ENCODE peak calls at places on chromosomes 12 and 14, in eight cellular contexts. One of them, this sample, is unnamed.

GRCh38 chr12:26746315-26746714 is 86.7 kb downstream of the ITPR2 start:
- DNase-seq in CD8-positive, alpha-beta T cell: no peak
- DNase-seq in brain microvascular endothelial cell: peak
- DNase-seq in CD4-positive, alpha-beta T cell: no peak
- DNase-seq in body of pancreas: no peak
- DNase-seq in mesothelial cell of epicardium: no peak
- DNase-seq in breast epithelium: no peak
- DNase-seq in bronchial epithelial cell: peak
- DNase-seq in this sample: no peak

GRCh38 chr12:96098631-96099030 is 63.2 kb upstream of the LTA4H start:
- DNase-seq in CD8-positive, alpha-beta T cell: no peak
- DNase-seq in brain microvascular endothelial cell: no peak
- DNase-seq in CD4-positive, alpha-beta T cell: no peak
- DNase-seq in body of pancreas: no peak
- DNase-seq in mesothelial cell of epicardium: no peak
- DNase-seq in breast epithelium: no peak
- DNase-seq in bronchial epithelial cell: no peak
- DNase-seq in this sample: no peak

GRCh38 chr12:58537278-58537677 is 383.0 kb downstream of the LRIG3 start:
- DNase-seq in CD8-positive, alpha-beta T cell: no peak
- DNase-seq in brain microvascular endothelial cell: peak
- DNase-seq in CD4-positive, alpha-beta T cell: no peak
- DNase-seq in body of pancreas: no peak
- DNase-seq in mesothelial cell of epicardium: no peak
- DNase-seq in breast epithelium: no peak
- DNase-seq in bronchial epithelial cell: peak
- DNase-seq in this sample: no peak

GRCh38 chr12:88300931-88301330 is 158.8 kb downstream of the TMTC3 start:
- DNase-seq in CD8-positive, alpha-beta T cell: no peak
- DNase-seq in brain microvascular endothelial cell: no peak
- DNase-seq in CD4-positive, alpha-beta T cell: no peak
- DNase-seq in body of pancreas: no peak
- DNase-seq in mesothelial cell of epicardium: no peak
- DNase-seq in breast epithelium: no peak
- DNase-seq in bronchial epithelial cell: no peak
- DNase-seq in this sample: no peak

GRCh38 chr12:52687527-52688385 is 7.5 kb upstream of the KRT1 start:
- DNase-seq in CD8-positive, alpha-beta T cell: no peak
- DNase-seq in brain microvascular endothelial cell: no peak
- DNase-seq in CD4-positive, alpha-beta T cell: no peak
- DNase-seq in body of pancreas: no peak
- DNase-seq in mesothelial cell of epicardium: no peak
- DNase-seq in breast epithelium: peak
- DNase-seq in bronchial epithelial cell: peak
- DNase-seq in this sample: no peak

GRCh38 chr12:23503544-23503943 is 445.9 kb downstream of the SOX5 start:
- DNase-seq in CD8-positive, alpha-beta T cell: no peak
- DNase-seq in brain microvascular endothelial cell: no peak
- DNase-seq in CD4-positive, alpha-beta T cell: no peak
- DNase-seq in body of pancreas: no peak
- DNase-seq in mesothelial cell of epicardium: no peak
- DNase-seq in breast epithelium: no peak
- DNase-seq in bronchial epithelial cell: no peak
- DNase-seq in this sample: no peak

GRCh38 chr12:51822956-51823355 is 25.6 kb downstream of the FIGNL2 start:
- DNase-seq in CD8-positive, alpha-beta T cell: no peak
- DNase-seq in brain microvascular endothelial cell: no peak
- DNase-seq in CD4-positive, alpha-beta T cell: no peak
- DNase-seq in body of pancreas: peak
- DNase-seq in mesothelial cell of epicardium: no peak
- DNase-seq in breast epithelium: no peak
- DNase-seq in bronchial epithelial cell: no peak
- DNase-seq in this sample: no peak

GRCh38 chr12:168763-169525 is 45.0 kb downstream of the SLC6A12 start:
- DNase-seq in CD8-positive, alpha-beta T cell: no peak
- DNase-seq in brain microvascular endothelial cell: no peak
- DNase-seq in CD4-positive, alpha-beta T cell: no peak
- DNase-seq in body of pancreas: no peak
- DNase-seq in mesothelial cell of epicardium: no peak
- DNase-seq in breast epithelium: no peak
- DNase-seq in bronchial epithelial cell: no peak
- DNase-seq in this sample: no peak

GRCh38 chr12:47071241-47071852 is 8.1 kb upstream of the PCED1B start:
- DNase-seq in CD8-positive, alpha-beta T cell: no peak
- DNase-seq in brain microvascular endothelial cell: no peak
- DNase-seq in CD4-positive, alpha-beta T cell: no peak
- DNase-seq in body of pancreas: no peak
- DNase-seq in mesothelial cell of epicardium: no peak
- DNase-seq in breast epithelium: no peak
- DNase-seq in bronchial epithelial cell: no peak
- DNase-seq in this sample: no peak

GRCh38 chr12:56688129-56688845 is at the start of gene PTGES3:
- DNase-seq in CD8-positive, alpha-beta T cell: peak
- DNase-seq in brain microvascular endothelial cell: peak
- DNase-seq in CD4-positive, alpha-beta T cell: peak
- DNase-seq in body of pancreas: peak
- DNase-seq in mesothelial cell of epicardium: peak
- DNase-seq in breast epithelium: peak
- DNase-seq in bronchial epithelial cell: peak
- DNase-seq in this sample: peak

GRCh38 chr12:76529226-76529918 is 30.2 kb downstream of the OSBPL8 start:
- DNase-seq in CD8-positive, alpha-beta T cell: no peak
- DNase-seq in brain microvascular endothelial cell: no peak
- DNase-seq in CD4-positive, alpha-beta T cell: no peak
- DNase-seq in body of pancreas: no peak
- DNase-seq in mesothelial cell of epicardium: no peak
- DNase-seq in breast epithelium: no peak
- DNase-seq in bronchial epithelial cell: peak
- DNase-seq in this sample: no peak

GRCh38 chr14:71328183-71328582 is 420.9 kb downstream of the PCNX1 start:
- DNase-seq in CD8-positive, alpha-beta T cell: no peak
- DNase-seq in brain microvascular endothelial cell: no peak
- DNase-seq in CD4-positive, alpha-beta T cell: no peak
- DNase-seq in body of pancreas: no peak
- DNase-seq in mesothelial cell of epicardium: no peak
- DNase-seq in breast epithelium: no peak
- DNase-seq in bronchial epithelial cell: no peak
- DNase-seq in this sample: no peak

GRCh38 chr12:132622437-132623071 is 4.0 kb downstream of the P2RX2 start:
- DNase-seq in CD8-positive, alpha-beta T cell: no peak
- DNase-seq in brain microvascular endothelial cell: peak
- DNase-seq in CD4-positive, alpha-beta T cell: no peak
- DNase-seq in body of pancreas: no peak
- DNase-seq in mesothelial cell of epicardium: no peak
- DNase-seq in breast epithelium: no peak
- DNase-seq in bronchial epithelial cell: peak
- DNase-seq in this sample: peak

GRCh38 chr12:107450541-107450940 is 235.1 kb upstream of the PWP1 start:
- DNase-seq in CD8-positive, alpha-beta T cell: no peak
- DNase-seq in brain microvascular endothelial cell: no peak
- DNase-seq in CD4-positive, alpha-beta T cell: no peak
- DNase-seq in body of pancreas: no peak
- DNase-seq in mesothelial cell of epicardium: no peak
- DNase-seq in breast epithelium: no peak
- DNase-seq in bronchial epithelial cell: no peak
- DNase-seq in this sample: no peak

GRCh38 chr14:68084256-68084655 is 264.7 kb downstream of the RAD51B start:
- DNase-seq in CD8-positive, alpha-beta T cell: no peak
- DNase-seq in brain microvascular endothelial cell: peak
- DNase-seq in CD4-positive, alpha-beta T cell: no peak
- DNase-seq in body of pancreas: no peak
- DNase-seq in mesothelial cell of epicardium: no peak
- DNase-seq in breast epithelium: no peak
- DNase-seq in bronchial epithelial cell: no peak
- DNase-seq in this sample: no peak

GRCh38 chr12:81086342-81086741 is 8.5 kb downstream of the ACSS3 start:
- DNase-seq in CD8-positive, alpha-beta T cell: no peak
- DNase-seq in brain microvascular endothelial cell: no peak
- DNase-seq in CD4-positive, alpha-beta T cell: no peak
- DNase-seq in body of pancreas: no peak
- DNase-seq in mesothelial cell of epicardium: no peak
- DNase-seq in breast epithelium: no peak
- DNase-seq in bronchial epithelial cell: peak
- DNase-seq in this sample: no peak

GRCh38 chr14:100588671-100589070 is 1.5 kb upstream of the BEGAIN start:
- DNase-seq in CD8-positive, alpha-beta T cell: no peak
- DNase-seq in brain microvascular endothelial cell: no peak
- DNase-seq in CD4-positive, alpha-beta T cell: no peak
- DNase-seq in body of pancreas: no peak
- DNase-seq in mesothelial cell of epicardium: no peak
- DNase-seq in breast epithelium: no peak
- DNase-seq in bronchial epithelial cell: no peak
- DNase-seq in this sample: no peak

GRCh38 chr14:21258194-21258888 is 10.9 kb downstream of the HNRNPC start:
- DNase-seq in CD8-positive, alpha-beta T cell: no peak
- DNase-seq in brain microvascular endothelial cell: no peak
- DNase-seq in CD4-positive, alpha-beta T cell: no peak
- DNase-seq in body of pancreas: no peak
- DNase-seq in mesothelial cell of epicardium: no peak
- DNase-seq in breast epithelium: no peak
- DNase-seq in bronchial epithelial cell: no peak
- DNase-seq in this sample: no peak

GRCh38 chr12:111693818-111694217 is 8.0 kb downstream of the ACAD10 start:
- DNase-seq in CD8-positive, alpha-beta T cell: no peak
- DNase-seq in brain microvascular endothelial cell: no peak
- DNase-seq in CD4-positive, alpha-beta T cell: no peak
- DNase-seq in body of pancreas: no peak
- DNase-seq in mesothelial cell of epicardium: no peak
- DNase-seq in breast epithelium: no peak
- DNase-seq in bronchial epithelial cell: no peak
- DNase-seq in this sample: no peak
- TF ChIP-seq CTCF in CD8-positive, alpha-beta T cell: no peak
- TF ChIP-seq CTCF in brain microvascular endothelial cell: no peak
- TF ChIP-seq CTCF in CD4-positive, alpha-beta T cell: no peak
- TF ChIP-seq CTCF in body of pancreas: no peak
- TF ChIP-seq CTCF in mesothelial cell of epicardium: no peak
- TF ChIP-seq CTCF in breast epithelium: no peak
- TF ChIP-seq CTCF in bronchial epithelial cell: no peak
- TF ChIP-seq CTCF in this sample: no peak

GRCh38 chr12:72286526-72286925 is 14.4 kb downstream of the TRHDE start:
- DNase-seq in CD8-positive, alpha-beta T cell: no peak
- DNase-seq in brain microvascular endothelial cell: no peak
- DNase-seq in CD4-positive, alpha-beta T cell: no peak
- DNase-seq in body of pancreas: no peak
- DNase-seq in mesothelial cell of epicardium: no peak
- DNase-seq in breast epithelium: no peak
- DNase-seq in bronchial epithelial cell: no peak
- DNase-seq in this sample: no peak

GRCh38 chr12:72278894-72279293 is 6.7 kb downstream of the TRHDE start:
- DNase-seq in CD8-positive, alpha-beta T cell: no peak
- DNase-seq in brain microvascular endothelial cell: no peak
- DNase-seq in CD4-positive, alpha-beta T cell: no peak
- DNase-seq in body of pancreas: no peak
- DNase-seq in mesothelial cell of epicardium: no peak
- DNase-seq in breast epithelium: no peak
- DNase-seq in bronchial epithelial cell: no peak
- DNase-seq in this sample: no peak

GRCh38 chr12:72281145-72281544 is 9.0 kb downstream of the TRHDE start:
- DNase-seq in CD8-positive, alpha-beta T cell: no peak
- DNase-seq in brain microvascular endothelial cell: no peak
- DNase-seq in CD4-positive, alpha-beta T cell: no peak
- DNase-seq in body of pancreas: no peak
- DNase-seq in mesothelial cell of epicardium: no peak
- DNase-seq in breast epithelium: no peak
- DNase-seq in bronchial epithelial cell: no peak
- DNase-seq in this sample: no peak

GRCh38 chr12:72285861-72286260 is 13.7 kb downstream of the TRHDE start:
- DNase-seq in CD8-positive, alpha-beta T cell: no peak
- DNase-seq in brain microvascular endothelial cell: no peak
- DNase-seq in CD4-positive, alpha-beta T cell: no peak
- DNase-seq in body of pancreas: no peak
- DNase-seq in mesothelial cell of epicardium: no peak
- DNase-seq in breast epithelium: no peak
- DNase-seq in bronchial epithelial cell: no peak
- DNase-seq in this sample: no peak

DNA sequence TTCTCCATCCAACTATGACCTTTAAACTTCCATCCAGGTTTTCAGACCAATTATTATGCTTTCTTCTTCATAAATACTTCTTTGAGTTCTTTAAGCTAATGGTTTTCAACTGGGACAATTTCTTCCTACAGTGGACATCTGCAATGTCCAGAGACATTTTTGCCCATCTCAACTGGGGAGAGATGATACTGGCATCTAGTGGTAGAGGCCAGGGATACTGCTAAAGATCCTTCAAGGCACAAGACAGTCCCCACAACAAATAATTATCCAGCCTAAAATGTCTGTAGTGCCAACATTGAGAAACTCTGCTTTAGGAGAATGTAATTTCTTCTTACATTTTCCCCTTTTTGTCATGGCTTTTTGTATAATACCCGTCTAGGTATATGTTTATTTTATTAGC is 10.6 kb downstream of the TRHDE start:
- DNase-seq in CD8-positive, alpha-beta T cell: no peak
- DNase-seq in brain microvascular endothelial cell: peak
- DNase-seq in CD4-positive, alpha-beta T cell: no peak
- DNase-seq in body of pancreas: no peak
- DNase-seq in mesothelial cell of epicardium: no peak
- DNase-seq in breast epithelium: no peak
- DNase-seq in bronchial epithelial cell: no peak
- DNase-seq in this sample: no peak
- TF ChIP-seq CTCF in CD8-positive, alpha-beta T cell: no peak
- TF ChIP-seq CTCF in brain microvascular endothelial cell: peak
- TF ChIP-seq CTCF in CD4-positive, alpha-beta T cell: no peak
- TF ChIP-seq CTCF in body of pancreas: peak
- TF ChIP-seq CTCF in mesothelial cell of epicardium: no peak
- TF ChIP-seq CTCF in breast epithelium: no peak
- TF ChIP-seq CTCF in bronchial epithelial cell: peak
- TF ChIP-seq CTCF in this sample: peak

GRCh38 chr14:65286443-65286842 is 126.1 kb upstream of the FUT8 start:
- DNase-seq in CD8-positive, alpha-beta T cell: no peak
- DNase-seq in brain microvascular endothelial cell: no peak
- DNase-seq in CD4-positive, alpha-beta T cell: no peak
- DNase-seq in body of pancreas: no peak
- DNase-seq in mesothelial cell of epicardium: no peak
- DNase-seq in breast epithelium: no peak
- DNase-seq in bronchial epithelial cell: no peak
- DNase-seq in this sample: no peak
- TF ChIP-seq CTCF in CD8-positive, alpha-beta T cell: no peak
- TF ChIP-seq CTCF in brain microvascular endothelial cell: peak
- TF ChIP-seq CTCF in CD4-positive, alpha-beta T cell: peak
- TF ChIP-seq CTCF in body of pancreas: peak
- TF ChIP-seq CTCF in mesothelial cell of epicardium: no peak
- TF ChIP-seq CTCF in breast epithelium: no peak
- TF ChIP-seq CTCF in bronchial epithelial cell: no peak
- TF ChIP-seq CTCF in this sample: peak

DNA sequence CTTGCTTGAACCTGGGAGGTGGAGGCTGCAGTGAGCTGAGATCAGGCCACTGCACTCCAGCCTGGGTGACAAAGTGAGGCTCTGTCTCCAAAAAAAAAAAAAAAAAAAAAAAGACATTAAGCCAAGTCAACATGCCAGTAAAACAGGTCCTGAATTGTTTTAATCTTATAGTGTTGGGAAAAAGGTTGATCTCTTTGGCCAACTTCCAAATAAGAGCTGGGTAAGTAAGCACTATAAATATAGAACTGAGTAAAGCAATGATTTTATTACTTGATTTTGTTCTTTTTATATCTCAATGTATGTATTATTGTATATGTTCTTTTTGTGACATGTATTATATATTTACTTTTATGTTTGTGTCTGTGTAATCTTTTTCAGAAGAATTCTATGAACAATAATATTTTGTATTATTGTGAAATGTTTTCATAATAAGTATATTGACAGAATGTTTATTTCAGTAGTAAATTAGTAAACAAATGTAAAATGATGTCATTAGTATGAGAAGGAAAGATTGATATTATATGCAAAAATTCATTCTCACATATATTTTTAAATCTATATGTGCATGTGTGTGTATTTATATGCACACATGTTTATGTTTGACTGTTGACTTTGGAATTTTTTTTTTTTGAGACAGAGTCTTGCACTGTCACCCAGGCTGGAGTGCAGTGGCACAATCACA is 9.6 kb upstream of the AKAP6 start:
- DNase-seq in CD8-positive, alpha-beta T cell: no peak
- DNase-seq in brain microvascular endothelial cell: no peak
- DNase-seq in CD4-positive, alpha-beta T cell: no peak
- DNase-seq in body of pancreas: no peak
- DNase-seq in mesothelial cell of epicardium: no peak
- DNase-seq in breast epithelium: no peak
- DNase-seq in bronchial epithelial cell: peak
- DNase-seq in this sample: no peak
- TF ChIP-seq CTCF in CD8-positive, alpha-beta T cell: no peak
- TF ChIP-seq CTCF in brain microvascular endothelial cell: no peak
- TF ChIP-seq CTCF in CD4-positive, alpha-beta T cell: no peak
- TF ChIP-seq CTCF in body of pancreas: no peak
- TF ChIP-seq CTCF in mesothelial cell of epicardium: no peak
- TF ChIP-seq CTCF in breast epithelium: no peak
- TF ChIP-seq CTCF in bronchial epithelial cell: no peak
- TF ChIP-seq CTCF in this sample: no peak